ENCODE peak calls at places on chromosomes 16 and 17, in nine cellular contexts. T is osteocyte; B is dorsolateral prefrontal cortex; K is AG10803; G is fibroblast of the aortic adventitia; P is NB4; U is uterus; S is right lobe of liver; O is CD8-positive, alpha-beta T cell. H is an unnamed sample.
A peak's percentile ranks its signal among the peaks of the same experiment; 100 is the strongest.

GRCh38 chr16:51549836-51550235 is 398.8 kb upstream of the SALL1 start:
- DNase-seq in U (no peak), O (no peak), B (no peak), K (peak; percentile 32), G (peak; percentile 79), T (no peak), S (no peak), P (no peak), H (no peak)

GRCh38 chr17:39701012-39701783 is 1.3 kb downstream of the ERBB2 start:
- DNase-seq in U (no peak), O (no peak), B (no peak), K (no peak), P (no peak), G (no peak), S (no peak), T (no peak), H (peak; percentile 90)

GRCh38 chr17:64418506-64419339 is 28.1 kb upstream of the PECAM1 start:
- DNase-seq in S (no peak), O (no peak), K (peak; percentile 65), P (peak; percentile 74), B (no peak), T (no peak), U (no peak), G (peak; percentile 86), H (no peak)

GRCh38 chr17:78337244-78338109 is 22.4 kb downstream of the SOCS3 start:
- DNase-seq in P (no peak), T (no peak), B (no peak), U (no peak), O (no peak), G (peak; percentile 60), K (peak; percentile 87), S (no peak), H (no peak)

GRCh38 chr17:79789943-79790804 is 6.7 kb downstream of the CBX8 start:
- DNase-seq in S (peak; percentile 75), O (no peak), B (no peak), K (no peak), U (no peak), T (no peak), G (no peak), P (peak; percentile 70), H (peak; percentile 66)

GRCh38 chr17:79933863-79934652 is 94.8 kb upstream of the CBX4 start:
- DNase-seq in O (no peak), K (no peak), P (peak; percentile 88), S (no peak), G (no peak), T (no peak), U (no peak), B (peak; percentile 72), H (peak; percentile 65)

GRCh38 chr17:28227278-28228108 is 91.5 kb upstream of the TMEM97 start:
- DNase-seq in O (no peak), U (no peak), T (no peak), S (peak; percentile 64), B (peak; percentile 44), K (no peak), P (no peak), G (no peak), H (peak; percentile 82)

GRCh38 chr17:44557653-44558285 is 485 bp downstream of the FZD2 start:
- DNase-seq in S (no peak), O (peak; percentile 29), P (peak; percentile 57), U (peak; percentile 38), G (peak; percentile 66), T (no peak), K (peak; percentile 66), B (no peak), H (peak; percentile 35)

GRCh38 chr17:83077411-83077810 is 2.0 kb upstream of the METRNL start:
- DNase-seq in K (no peak), S (no peak), T (no peak), U (no peak), O (no peak), G (no peak), P (no peak), B (no peak), H (no peak)

GRCh38 chr17:6374761-6375312 is 60.1 kb downstream of the AIPL1 start:
- DNase-seq in S (no peak), G (peak; percentile 3), O (no peak), T (peak; percentile 75), K (peak; percentile 5), B (no peak), P (no peak), U (no peak), H (no peak)

GRCh38 chr16:54522596-54522995 is 236.0 kb upstream of the IRX3 start:
- DNase-seq in T (no peak), G (no peak), S (no peak), U (no peak), K (no peak), B (no peak), O (no peak), P (no peak), H (no peak)

GRCh38 chr17:40602445-40603443 is 37.5 kb upstream of the CCR7 start:
- DNase-seq in K (no peak), T (peak; percentile 67), B (no peak), O (peak; percentile 79), S (no peak), U (no peak), P (no peak), G (no peak), H (no peak)

GRCh38 chr17:78602246-78602645 is 25.1 kb upstream of the DNAH17 start:
- DNase-seq in U (no peak), S (no peak), O (no peak), K (no peak), B (no peak), P (no peak), T (no peak), G (no peak), H (no peak)

GRCh38 chr16:11240636-11241473 is 15.1 kb downstream of the SOCS1 start:
- DNase-seq in O (no peak), K (no peak), P (no peak), B (no peak), S (no peak), G (no peak), T (no peak), U (no peak), H (no peak)

GRCh38 chr16:88477631-88478030 is 24.6 kb downstream of the ZFPM1 start:
- DNase-seq in P (no peak), G (no peak), O (no peak), T (no peak), B (no peak), S (no peak), K (no peak), U (no peak), H (no peak)

GRCh38 chr16:24972608-24973220 is 42.5 kb downstream of the ARHGAP17 start:
- DNase-seq in G (no peak), O (no peak), S (peak; percentile 1), B (no peak), T (no peak), U (no peak), P (peak; percentile 31), K (no peak), H (no peak)

GRCh38 chr16:20262248-20262647 is 65.1 kb downstream of the GP2 start:
- DNase-seq in T (no peak), K (no peak), B (no peak), G (no peak), P (no peak), S (no peak), U (no peak), O (no peak), H (no peak)

DNA sequence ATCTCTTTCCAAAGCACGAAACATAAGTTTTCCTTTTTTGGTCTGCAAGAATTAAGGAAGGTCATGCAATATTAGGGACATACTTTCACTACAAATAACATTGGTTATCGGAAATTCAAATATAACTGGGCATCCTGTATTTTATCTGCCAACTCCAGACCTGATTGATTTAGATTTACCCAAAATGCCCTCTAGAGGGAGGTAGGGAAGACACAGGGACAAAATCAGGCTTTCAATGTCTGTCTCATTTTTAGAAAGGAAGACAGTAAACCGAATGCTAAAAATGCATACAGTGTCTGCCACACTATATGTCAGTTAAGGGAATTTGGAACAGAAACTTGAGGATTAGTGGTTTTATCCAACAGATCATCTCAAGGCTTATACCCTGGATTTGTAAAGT is 161.7 kb upstream of the SOX9 start:
- DNase-seq in S (no peak), K (peak; percentile 22), B (no peak), G (peak; percentile 9), U (no peak), T (no peak), P (peak; percentile 6), O (no peak), H (no peak)
- TF ChIP-seq CTCF in S (peak; percentile 59), K (peak; percentile 71), B (peak; percentile 40), G (peak; percentile 45), U (peak; percentile 8), T (peak; percentile 55), P (peak; percentile 43), O (no peak), H (no peak)

GRCh38 chr17:47841488-47842308 is 625 bp upstream of the SCRN2 start:
- DNase-seq in G (no peak), T (no peak), P (no peak), K (no peak), B (no peak), S (no peak), U (no peak), O (no peak), H (no peak)
- TF ChIP-seq CTCF in G (no peak), T (no peak), P (no peak), K (no peak), B (no peak), S (no peak), U (no peak), O (peak; percentile 54), H (no peak)

DNA sequence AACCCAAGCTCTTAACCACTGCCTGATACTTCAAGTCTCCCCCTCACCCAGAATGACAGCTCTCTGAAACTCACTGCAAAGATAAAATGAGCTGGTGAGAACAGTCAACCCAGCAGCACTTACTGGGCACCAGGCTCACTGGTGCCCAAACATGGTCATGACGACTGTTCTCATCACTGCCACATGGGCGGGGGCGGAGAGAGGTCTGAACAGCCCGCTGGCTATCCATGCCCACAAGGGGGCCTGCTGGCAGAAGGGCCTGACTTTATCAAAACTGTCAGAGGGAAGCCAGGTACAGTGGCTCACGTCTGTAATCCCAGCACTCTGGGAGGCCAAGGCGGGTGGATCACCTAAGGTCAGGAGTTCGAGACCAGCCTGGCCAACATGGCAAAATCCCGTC is 4.0 kb downstream of the MYBBP1A start:
- DNase-seq in T (no peak), O (no peak), G (no peak), P (peak; percentile 45), K (no peak), S (no peak), B (no peak), U (no peak), H (peak; percentile 23)
- TF ChIP-seq CTCF in T (no peak), O (no peak), G (no peak), P (no peak), K (no peak), S (no peak), B (no peak), U (no peak), H (no peak)

GRCh38 chr17:33653389-33653788 is 360.3 kb upstream of the ASIC2 start:
- DNase-seq in K (no peak), T (no peak), S (no peak), U (no peak), B (no peak), P (no peak), O (no peak), G (no peak), H (no peak)

GRCh38 chr17:33651631-33652030 is 358.5 kb upstream of the ASIC2 start:
- DNase-seq in B (no peak), U (no peak), S (no peak), T (no peak), O (no peak), P (no peak), G (no peak), K (peak; percentile 13), H (no peak)

GRCh38 chr17:33642002-33642401 is 348.9 kb upstream of the ASIC2 start:
- DNase-seq in O (no peak), K (no peak), S (no peak), G (no peak), T (no peak), U (no peak), B (no peak), P (peak; percentile 8), H (no peak)

GRCh38 chr17:33647976-33648375 is 354.9 kb upstream of the ASIC2 start:
- DNase-seq in O (no peak), G (no peak), S (no peak), U (no peak), P (peak; percentile 22), T (no peak), K (peak; percentile 18), B (peak; percentile 64), H (peak; percentile 11)
- TF ChIP-seq CTCF in O (no peak), G (no peak), S (peak; percentile 52), U (peak; percentile 34), P (peak; percentile 44), T (no peak), K (peak; percentile 48), B (peak; percentile 45), H (no peak)

H was measured in mucosa of descending colon.